ENCODE peak calls at places on chromosome 12, in four cellular contexts. O, Z, F and L are unnamed samples.

GRCh38 chr12:105084251-105085250 is at the start of gene ALDH1L2:
- DNase-seq in O (peak; percentile 83), Z (peak; percentile 89), F (peak; percentile 86), L (peak; percentile 93)

GRCh38 chr12:113912761-113913295 is 53.3 kb downstream of the RBM19 start:
- DNase-seq in O (peak; percentile 73), Z (peak; percentile 62), F (peak; percentile 46), L (peak; percentile 76)

GRCh38 chr12:66636771-66637170 is 42.1 kb downstream of the GRIP1 start:
- DNase-seq in O (no peak), Z (no peak), F (no peak), L (no peak)

GRCh38 chr12:96906849-96907664 is at the start of gene NEDD1:
- DNase-seq in O (peak; percentile 81), Z (peak; percentile 93), F (peak; percentile 87), L (peak; percentile 78)

GRCh38 chr12:4270670-4271432 is 2.7 kb upstream of the CCND2 start:
- DNase-seq in O (peak; percentile 69), Z (peak; percentile 71), F (peak; percentile 54), L (peak; percentile 72)

GRCh38 chr12:110180591-110181005 is 56.4 kb downstream of the IFT81 start:
- DNase-seq in O (no peak), Z (no peak), F (no peak), L (no peak)

GRCh38 chr12:46557539-46558373 is 185.2 kb upstream of the SLC38A2 start:
- DNase-seq in O (no peak), Z (no peak), F (no peak), L (peak; percentile 81)

GRCh38 chr12:117228239-117228638 is 38.0 kb upstream of the FBXO21 start:
- DNase-seq in O (no peak), Z (no peak), F (no peak), L (peak; percentile 29)

GRCh38 chr12:12384601-12385321 is 27.9 kb downstream of the BORCS5 start:
- DNase-seq in O (no peak), Z (no peak), F (no peak), L (no peak)

GRCh38 chr12:37547611-37548010 is 769.0 kb upstream of the ALG10B start:
- DNase-seq in O (no peak), Z (no peak), F (no peak), L (no peak)

DNA sequence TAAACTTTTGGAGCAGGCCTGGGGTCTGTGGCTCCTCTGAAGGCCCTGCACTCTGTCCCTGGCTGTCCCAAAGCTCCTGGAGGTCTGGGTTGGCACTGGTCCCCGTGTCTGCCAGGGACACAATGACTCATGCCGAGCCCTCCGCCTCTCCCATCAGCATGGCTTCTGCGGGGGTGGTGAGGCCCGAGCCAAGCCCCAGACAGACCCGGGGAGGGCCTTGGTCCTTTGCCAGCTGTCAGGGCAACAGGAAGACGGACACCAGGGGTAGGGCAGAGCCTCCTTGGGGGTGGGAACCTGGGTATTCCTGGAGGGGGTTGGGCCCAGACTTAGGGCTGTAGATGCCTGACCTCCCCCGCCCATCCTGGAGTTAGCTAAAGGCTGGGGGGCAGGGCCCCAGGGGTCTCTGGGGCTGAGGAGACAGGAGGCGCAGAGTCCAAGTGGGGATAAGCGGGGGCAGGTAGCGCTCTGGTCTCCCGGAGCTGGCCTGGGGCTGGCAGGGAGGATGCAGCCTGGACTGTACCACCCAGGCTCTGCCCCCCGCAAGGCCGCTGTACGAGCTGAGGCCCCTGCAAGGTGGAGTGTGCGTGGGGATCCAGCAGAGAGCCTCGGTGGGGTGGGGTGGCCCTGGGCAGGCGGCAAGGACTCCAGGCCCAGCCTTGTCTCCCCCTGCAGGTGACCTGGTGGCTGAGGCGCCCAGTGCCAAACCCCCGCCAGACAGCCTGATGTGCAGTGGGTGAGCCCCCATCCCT is 16.4 kb upstream of the PUS1 start:
- DNase-seq in O (peak; percentile 90), Z (no peak), F (peak; percentile 50), L (peak; percentile 58)
- TF ChIP-seq CTCF in O (no peak), Z (no peak), F (no peak), L (no peak)

DNA sequence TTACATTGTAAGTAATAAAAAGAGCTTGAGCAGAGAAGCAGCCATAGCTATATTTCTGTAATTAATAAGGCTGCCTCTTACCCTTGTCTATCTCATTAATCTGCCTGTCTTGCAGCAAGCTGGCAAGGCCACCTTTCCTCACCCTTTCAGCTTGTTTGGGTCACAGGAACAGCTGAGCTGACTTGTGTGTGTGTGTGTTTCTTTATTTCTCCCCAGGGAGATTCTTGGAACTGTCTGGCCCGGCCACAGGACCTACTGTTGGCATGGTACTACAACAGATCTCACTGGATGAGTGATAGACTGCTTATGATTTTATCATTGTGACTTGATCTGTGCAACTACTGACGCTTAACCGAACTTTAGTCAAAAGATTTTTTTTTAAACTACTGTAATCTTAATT is 213.7 kb downstream of the SLC2A13 start:
- DNase-seq in O (no peak), Z (no peak), F (no peak), L (no peak)
- H3K4me3 ChIP-seq in O (no peak overlapping the region), Z (no peak overlapping the region), F (no peak overlapping the region), L (no peak overlapping the region)

GRCh38 chr12:123748171-123748570 is 13.9 kb upstream of the DNAH10 start:
- DNase-seq in O (no peak), Z (no peak), F (no peak), L (no peak)

GRCh38 chr12:123743002-123743401 is 19.1 kb upstream of the DNAH10 start:
- DNase-seq in O (no peak), Z (no peak), F (no peak), L (no peak)

GRCh38 chr12:123747309-123747708 is 14.8 kb upstream of the DNAH10 start:
- DNase-seq in O (no peak), Z (no peak), F (no peak), L (no peak)

GRCh38 chr12:123741937-123742572 is 20.0 kb upstream of the DNAH10 start:
- DNase-seq in O (no peak), Z (no peak), F (no peak), L (no peak)

GRCh38 chr12:123744836-123745235 is 17.3 kb upstream of the DNAH10 start:
- DNase-seq in O (no peak), Z (no peak), F (no peak), L (no peak)
- TF ChIP-seq CTCF in O (no peak), Z (no peak), F (no peak), L (peak; percentile 10)

GRCh38 chr12:32681272-32681671 is 2.2 kb downstream of the DNM1L start:
- DNase-seq in O (no peak), Z (no peak), F (no peak), L (no peak)
- H3K4me3 ChIP-seq in O (no peak overlapping the region), Z (no peak overlapping the region), F (no peak overlapping the region), L (no peak overlapping the region)

GRCh38 chr12:88946377-88946997 is 366.2 kb upstream of the KITLG start:
- DNase-seq in O (no peak), Z (no peak), F (peak; percentile 34), L (peak; percentile 69)
- TF ChIP-seq CTCF in O (no peak), Z (no peak), F (no peak), L (no peak)

DNA sequence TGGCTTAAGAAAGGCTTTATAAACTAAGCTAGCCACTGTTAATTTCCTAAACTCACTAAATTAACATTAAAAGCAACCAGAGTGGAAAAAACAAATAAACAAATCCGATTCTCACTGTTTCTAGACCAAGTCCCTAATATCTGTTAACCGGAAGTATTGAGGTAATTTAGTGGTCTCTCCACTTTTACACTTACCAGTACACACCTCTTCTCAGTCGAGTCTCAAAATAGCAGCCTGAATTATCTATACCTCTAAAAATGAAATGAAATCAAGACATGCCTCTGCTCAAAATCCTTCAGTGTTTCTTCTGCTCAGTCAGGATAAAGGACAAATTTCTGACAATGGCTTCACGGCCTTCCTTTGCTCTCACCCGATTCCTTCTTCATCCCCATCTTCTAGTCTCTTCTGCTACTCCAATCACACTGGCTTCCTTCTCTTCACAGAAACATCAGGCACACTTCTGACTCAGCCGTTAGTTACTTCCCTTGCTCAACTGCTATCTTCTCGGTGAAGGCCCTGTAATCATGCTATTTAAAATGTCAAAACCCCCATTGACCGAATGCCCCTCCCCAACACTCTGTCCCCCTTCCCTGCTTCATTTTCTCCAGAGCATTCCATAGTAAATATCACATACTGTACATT is 161.3 kb downstream of the KITLG start:
- DNase-seq in O (no peak), Z (no peak), F (no peak), L (peak; percentile 33)
- H3K4me3 ChIP-seq in O (no peak overlapping the region), Z (no peak overlapping the region), F (no peak overlapping the region), L (no peak overlapping the region)